ENCODE peak calls at places on chromosomes 3 and 15, in ten cellular contexts. Y, D, U, X, A, M, E, F, B and C are unnamed samples.

GRCh38 chr15:67550522-67550921 is 8.0 kb downstream of the MAP2K5 start:
- DNase-seq in X (no peak), U (peak), A (no peak), E (no peak), Y (no peak), F (no peak), D (no peak), B (peak), M (no peak), C (no peak)

GRCh38 chr15:58437531-58438105 is 5.8 kb downstream of the LIPC start:
- DNase-seq in A (no peak), F (no peak), D (no peak), M (no peak), U (peak), B (no peak), X (no peak), Y (no peak), E (no peak), C (no peak)

GRCh38 chr15:89513284-89513683 is 16.9 kb upstream of the RHCG start:
- DNase-seq in U (no peak), D (no peak), F (no peak), B (no peak), M (no peak), X (no peak), A (peak), Y (no peak), E (no peak), C (no peak)

GRCh38 chr15:51266548-51266947 is 71.8 kb downstream of the CYP19A1 start:
- DNase-seq in X (no peak), D (no peak), E (peak), U (no peak), B (no peak), A (no peak), Y (no peak), F (no peak), M (no peak), C (no peak)

GRCh38 chr3:137163241-137163916 is 205.6 kb downstream of the IL20RB start:
- DNase-seq in A (no peak), X (no peak), U (no peak), D (no peak), F (peak), B (no peak), Y (no peak), M (no peak), E (peak), C (no peak)

GRCh38 chr3:178518660-178519396 is 17.4 kb upstream of the KCNMB2 start:
- DNase-seq in E (no peak), X (peak), A (no peak), F (no peak), U (peak), B (no peak), Y (no peak), M (no peak), D (no peak), C (no peak)

GRCh38 chr3:175386630-175387029 is 527.5 kb downstream of the NAALADL2 start:
- DNase-seq in M (no peak), X (peak), U (peak), A (no peak), F (no peak), Y (peak), B (peak), D (peak), E (no peak), C (no peak)

GRCh38 chr3:176767385-176767784 is 429.9 kb downstream of the TBL1XR1 start:
- DNase-seq in E (no peak), M (peak), U (peak), X (no peak), A (no peak), Y (peak), D (no peak), B (peak), F (no peak), C (no peak)

GRCh38 chr3:16303037-16303436 is 38.0 kb downstream of the OXNAD1 start:
- DNase-seq in U (peak), A (no peak), D (no peak), B (no peak), Y (no peak), M (no peak), X (no peak), E (no peak), F (no peak), C (no peak)

GRCh38 chr3:61809879-61810278 is 248.5 kb downstream of the PTPRG start:
- DNase-seq in Y (peak), B (no peak), A (no peak), X (no peak), E (no peak), U (no peak), M (peak), F (no peak), D (no peak), C (no peak)

GRCh38 chr15:40398413-40398873 is 7.2 kb upstream of the IVD start:
- DNase-seq in U (no peak), F (no peak), Y (no peak), B (no peak), M (no peak), X (no peak), E (no peak), D (no peak), A (no peak), C (peak)

GRCh38 chr3:74375653-74376052 is 238.8 kb downstream of the CNTN3 start:
- DNase-seq in E (no peak), X (no peak), U (no peak), F (no peak), Y (no peak), A (no peak), B (no peak), D (no peak), M (no peak), C (no peak)

GRCh38 chr3:151183253-151183652 is 19.8 kb downstream of the GPR171 start:
- DNase-seq in X (no peak), D (no peak), U (no peak), M (no peak), E (no peak), B (no peak), F (no peak), Y (no peak), A (no peak), C (no peak)

GRCh38 chr3:151178208-151178845 is 24.7 kb downstream of the GPR171 start:
- DNase-seq in U (no peak), B (no peak), D (no peak), M (no peak), X (no peak), F (peak), A (no peak), E (no peak), Y (no peak), C (no peak)

GRCh38 chr3:151182349-151183079 is 20.5 kb downstream of the GPR171 start:
- DNase-seq in M (no peak), E (no peak), X (no peak), Y (no peak), D (no peak), F (no peak), B (no peak), U (no peak), A (no peak), C (no peak)
- TF ChIP-seq CTCF in M (no peak), E (no peak), X (no peak), Y (no peak), D (no peak), F (no peak), B (no peak), U (no peak), A (no peak), C (no peak)

GRCh38 chr3:72586694-72587093 is 261.6 kb downstream of the SHQ1 start:
- DNase-seq in B (no peak), A (no peak), F (no peak), U (no peak), Y (no peak), X (no peak), D (no peak), E (no peak), M (no peak), C (no peak)

GRCh38 chr3:72590732-72591192 is 257.5 kb downstream of the SHQ1 start:
- DNase-seq in Y (no peak), F (no peak), E (peak), B (no peak), D (no peak), U (no peak), A (no peak), M (no peak), X (no peak), C (no peak)

GRCh38 chr3:72584262-72584661 is 264.0 kb downstream of the SHQ1 start:
- DNase-seq in E (no peak), Y (no peak), U (no peak), F (no peak), M (no peak), A (no peak), D (no peak), B (no peak), X (no peak), C (no peak)

GRCh38 chr3:72582963-72583362 is 265.3 kb downstream of the SHQ1 start:
- DNase-seq in D (no peak), E (no peak), U (no peak), A (no peak), Y (no peak), B (no peak), X (no peak), M (no peak), F (no peak), C (no peak)

GRCh38 chr3:72587282-72587681 is 261.0 kb downstream of the SHQ1 start:
- DNase-seq in B (no peak), D (no peak), U (no peak), X (no peak), Y (no peak), F (no peak), A (no peak), E (no peak), M (no peak), C (no peak)
- TF ChIP-seq CTCF in B (no peak), D (peak), U (no peak), X (no peak), Y (no peak), F (no peak), A (no peak), E (peak), M (no peak), C (no peak)

DNA sequence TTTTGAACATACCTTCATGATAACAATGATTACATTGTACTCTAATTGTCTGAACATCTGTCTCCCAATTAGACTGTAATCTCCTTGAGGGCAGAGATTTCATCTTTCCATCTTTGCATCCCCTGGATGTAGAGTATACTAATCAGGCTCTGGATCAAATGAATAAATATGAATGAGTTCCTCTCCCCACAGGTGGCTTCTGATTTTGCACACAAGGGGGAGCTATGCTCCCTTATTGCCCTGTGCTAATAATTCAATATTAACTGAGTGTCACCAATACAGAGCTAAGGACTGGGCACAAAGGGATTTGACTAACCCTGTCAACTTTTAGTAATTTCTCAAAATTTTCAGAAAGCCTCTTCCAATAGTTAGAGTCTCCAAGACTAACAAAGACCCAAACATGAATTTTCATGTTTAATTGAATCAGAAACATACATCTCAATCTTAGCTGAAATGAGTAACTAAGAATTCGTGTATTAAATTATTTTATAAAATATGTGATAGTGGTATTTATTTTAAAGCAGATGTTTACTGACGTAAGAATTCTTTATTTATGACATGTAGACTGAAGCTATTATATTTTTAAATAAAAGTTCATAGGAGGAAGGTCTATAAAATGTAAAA is 3.0 kb downstream of the DUOXA1 start:
- DNase-seq in A (no peak), M (peak), Y (peak), D (no peak), U (no peak), E (peak), X (peak), B (peak), F (no peak), C (peak)
- TF ChIP-seq CTCF in A (peak), M (peak), Y (peak), D (peak), U (peak), E (peak), X (peak), B (peak), F (peak), C (peak)

DNA sequence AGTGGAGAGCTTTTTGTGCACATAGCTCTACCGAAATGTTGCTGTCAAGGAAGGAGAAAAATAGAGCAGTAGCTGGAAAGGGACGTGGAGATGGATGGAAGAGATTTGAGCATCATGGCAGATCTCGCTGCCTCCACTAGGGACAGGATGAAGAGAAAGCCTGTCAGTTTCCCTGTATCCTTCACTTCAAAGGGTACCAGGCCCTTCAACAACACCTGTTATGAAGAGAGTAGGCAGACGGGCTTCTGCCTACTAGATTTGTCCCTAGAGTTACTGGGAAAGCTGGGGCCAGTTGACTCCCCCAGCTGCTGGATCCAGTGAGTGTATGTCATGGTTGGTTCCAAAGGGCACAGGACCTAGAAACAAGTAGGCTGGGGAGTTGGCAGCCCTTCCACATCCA is 150.8 kb downstream of the TLE3 start:
- DNase-seq in F (no peak), D (no peak), E (no peak), Y (no peak), B (no peak), X (no peak), M (no peak), A (no peak), U (no peak), C (no peak)
- TF ChIP-seq CTCF in F (no peak), D (no peak), E (no peak), Y (no peak), B (no peak), X (no peak), M (no peak), A (no peak), U (no peak), C (no peak)